ENCODE peak calls at places on chromosomes 16 and 17, in ten cellular contexts. C is right cardiac atrium, Q is lower lobe of right lung, N is mammary epithelial cell, U is body of pancreas, I is IMR-90, H is GM23338, A is endothelial cell of umbilical vein, R is tibial artery, M is heart right ventricle. B is an unnamed sample.

GRCh38 chr17:80254396-80255241 is 6.0 kb upstream of the RNF213 start:
- DNase-seq in H (no peak), U (peak; percentile 84), I (peak; percentile 91), R (peak; percentile 33), M (no peak), C (no peak), A (peak; percentile 83), N (peak; percentile 87), Q (no peak), B (no peak)

GRCh38 chr17:80694085-80694991 is 149.7 kb downstream of the RPTOR start:
- DNase-seq in Q (no peak), H (no peak), M (no peak), A (no peak), I (no peak), C (no peak), U (no peak), N (no peak), R (no peak), B (no peak)

GRCh38 chr17:13544292-13544691 is 57.4 kb downstream of the HS3ST3A1 start:
- DNase-seq in C (no peak), N (peak; percentile 89), R (no peak), H (no peak), A (no peak), Q (peak; percentile 48), I (peak; percentile 98), U (peak; percentile 26), M (no peak), B (no peak)

GRCh38 chr17:76670020-76670707 is 26.6 kb upstream of the ST6GALNAC1 start:
- DNase-seq in C (no peak), A (peak; percentile 25), R (no peak), Q (no peak), H (no peak), M (no peak), I (no peak), U (peak; percentile 88), N (no peak), B (no peak)

GRCh38 chr16:67449328-67449727 is 18.4 kb downstream of the HSD11B2 start:
- DNase-seq in M (peak; percentile 75), U (no peak), N (no peak), H (no peak), R (no peak), C (peak; percentile 70), I (no peak), A (no peak), Q (no peak), B (no peak)

GRCh38 chr16:66682271-66682670 is 14.3 kb downstream of the CMTM4 start:
- DNase-seq in I (no peak), C (no peak), M (no peak), A (peak; percentile 41), Q (no peak), R (no peak), N (no peak), H (no peak), U (no peak), B (no peak)

GRCh38 chr17:48149174-48150106 is 41.9 kb downstream of the SNX11 start:
- DNase-seq in M (no peak), Q (no peak), H (peak; percentile 85), N (no peak), U (no peak), C (no peak), I (no peak), R (no peak), A (no peak), B (no peak)

GRCh38 chr16:27641260-27641659 is 91.3 kb downstream of the KATNIP start:
- DNase-seq in H (no peak), M (no peak), N (no peak), Q (no peak), U (no peak), C (no peak), A (no peak), I (no peak), R (no peak), B (no peak)

GRCh38 chr16:11064846-11065245 is 120.5 kb downstream of the CLEC16A start:
- DNase-seq in N (no peak), R (no peak), I (no peak), U (no peak), H (no peak), Q (no peak), C (no peak), M (no peak), A (no peak), B (no peak)

GRCh38 chr16:87956771-87957279 is 5.6 kb downstream of the BANP start:
- DNase-seq in R (no peak), N (no peak), U (no peak), A (peak; percentile 54), M (no peak), H (peak; percentile 62), Q (no peak), I (peak; percentile 85), C (no peak), B (no peak)

GRCh38 chr17:65902831-65903549 is 288.9 kb downstream of the CEP112 start:
- DNase-seq in H (peak; percentile 32), C (no peak), A (no peak), Q (no peak), I (no peak), N (no peak), U (peak; percentile 43), M (no peak), R (no peak), B (no peak)

GRCh38 chr17:15651583-15652110 is 32.1 kb upstream of the FBXW10B start:
- DNase-seq in C (peak; percentile 99), A (peak; percentile 98), I (peak; percentile 99), M (peak; percentile 95), Q (peak; percentile 95), N (peak; percentile 99), H (peak; percentile 67), R (peak; percentile 96), U (peak; percentile 87), B (peak; percentile 90)

GRCh38 chr16:2769675-2770056 is 7.4 kb downstream of the ELOB start:
- DNase-seq in H (no peak), N (peak; percentile 74), R (no peak), I (no peak), U (no peak), A (no peak), C (no peak), M (no peak), Q (peak; percentile 64), B (peak; percentile 59)

GRCh38 chr17:82590881-82591539 is 57.2 kb downstream of the WDR45B start:
- DNase-seq in M (no peak), H (no peak), R (no peak), U (no peak), N (no peak), I (no peak), A (no peak), C (no peak), Q (peak; percentile 45), B (no peak)
- H3K4me1 ChIP-seq in M (peaks cover 50% of the 10 kb centered on the region), H (no peaks in the 10 kb centered on the region), R (peaks cover 41% of the 10 kb centered on the region), U (peaks cover 27% of the 10 kb centered on the region), N (peaks cover 16% of the 10 kb centered on the region), I (peaks cover 8% of the 10 kb centered on the region), A (peaks cover 8% of the 10 kb centered on the region), C (peaks cover 10% of the 10 kb centered on the region), Q (peaks cover 47% of the 10 kb centered on the region), B (peaks cover 65% of the 10 kb centered on the region)

GRCh38 chr17:18261659-18262058 is 1.2 kb downstream of the MIEF2 start:
- DNase-seq in R (no peak), A (no peak), U (no peak), Q (no peak), C (no peak), I (no peak), H (no peak), M (no peak), N (no peak), B (no peak)

GRCh38 chr17:18262111-18262510 is 1.6 kb downstream of the MIEF2 start:
- DNase-seq in Q (no peak), I (no peak), H (no peak), U (no peak), A (no peak), R (no peak), C (no peak), N (peak; percentile 40), M (no peak), B (no peak)

GRCh38 chr17:18261146-18261515 is 669 bp downstream of the MIEF2 start:
- DNase-seq in C (peak; percentile 76), M (peak; percentile 79), U (peak; percentile 93), H (peak; percentile 53), Q (peak; percentile 88), N (peak; percentile 73), A (peak; percentile 21), I (peak; percentile 44), R (peak; percentile 72), B (no peak)

GRCh38 chr17:18262641-18263040 is 2.2 kb downstream of the MIEF2 start:
- DNase-seq in M (peak; percentile 50), Q (peak; percentile 81), I (no peak), U (peak; percentile 83), H (no peak), N (no peak), A (no peak), R (no peak), C (no peak), B (peak; percentile 88)

GRCh38 chr17:18263885-18264682 is 3.6 kb downstream of the MIEF2 start:
- DNase-seq in A (no peak), M (no peak), R (no peak), Q (no peak), U (no peak), N (no peak), C (no peak), I (no peak), H (no peak), B (no peak)
- H3K27ac ChIP-seq in A (no peak overlapping the region), M (no peak overlapping the region), R (no peak overlapping the region), Q (no peak overlapping the region), U (no peak overlapping the region), N (no peak overlapping the region), C (no peak overlapping the region), I (no peak overlapping the region), H (no peak overlapping the region), B (no peak overlapping the region)

GRCh38 chr17:82411396-82412053 is 6.6 kb upstream of the HEXD start:
- DNase-seq in C (no peak), M (no peak), A (no peak), R (no peak), H (no peak), N (no peak), U (no peak), Q (no peak), I (no peak), B (no peak)
- H3K4me3 ChIP-seq in C (no peak overlapping the region), M (no peak overlapping the region), A (no peak overlapping the region), R (no peak overlapping the region), H (no peak overlapping the region), N (no peak overlapping the region), U (no peak overlapping the region), Q (no peak overlapping the region), I (no peak overlapping the region), B (no peak overlapping the region)

DNA sequence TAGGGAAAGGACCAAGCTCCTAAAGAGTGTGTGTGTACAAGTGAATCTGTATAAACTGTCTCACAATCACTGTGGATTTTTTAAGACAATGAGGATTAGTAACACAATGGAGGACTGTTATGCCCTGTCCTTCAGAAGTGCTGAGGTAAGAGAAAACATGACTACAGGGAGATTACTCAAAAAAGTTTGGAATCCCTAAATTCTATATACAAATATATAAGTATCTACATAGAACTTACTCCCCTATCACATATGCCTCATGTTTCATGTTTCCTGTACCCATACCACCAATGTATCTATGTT is 81.9 kb downstream of the STH start:
- DNase-seq in C (no peak), U (no peak), A (no peak), M (no peak), Q (no peak), H (no peak), N (no peak), R (no peak), I (no peak), B (no peak)
- H3K4me1 ChIP-seq in C (no peaks in the 10 kb centered on the region), U (peaks cover 52% of the 10 kb centered on the region), A (no peaks in the 10 kb centered on the region), M (peaks cover 63% of the 10 kb centered on the region), Q (peaks cover 25% of the 10 kb centered on the region), H (peaks cover 11% of the 10 kb centered on the region), N (no peaks in the 10 kb centered on the region), R (peaks cover 25% of the 10 kb centered on the region), I (peaks cover 2% of the 10 kb centered on the region), B (peaks cover 39% of the 10 kb centered on the region)

B was measured in spleen.